ENCODE peak calls at places on chromosomes 1 and 21, in eight cellular contexts. One of them, this sample, is unnamed.
A peak's percentile ranks its signal among the peaks of the same experiment; 100 is the strongest.

GRCh38 chr1:97898948-97899347 is 21.9 kb downstream of the DPYD start:
- DNase-seq in uterus: no peak
- DNase-seq in IMR-90: peak; percentile 36
- DNase-seq in foreskin fibroblast: peak; percentile 26
- DNase-seq in cardiac fibroblast: peak; percentile 53
- DNase-seq in ovary: no peak
- DNase-seq in esophagus muscularis mucosa: no peak
- DNase-seq in RWPE1: no peak
- DNase-seq in this sample: no peak

GRCh38 chr21:42654179-42654912 is 925 bp downstream of the PDE9A start:
- DNase-seq in uterus: no peak
- DNase-seq in IMR-90: no peak
- DNase-seq in foreskin fibroblast: peak; percentile 43
- DNase-seq in cardiac fibroblast: no peak
- DNase-seq in ovary: no peak
- DNase-seq in esophagus muscularis mucosa: no peak
- DNase-seq in RWPE1: no peak
- DNase-seq in this sample: peak; percentile 26

GRCh38 chr1:58592521-58593134 is 15.6 kb upstream of the TACSTD2 start:
- DNase-seq in uterus: peak; percentile 75
- DNase-seq in IMR-90: peak; percentile 87
- DNase-seq in foreskin fibroblast: peak; percentile 97
- DNase-seq in cardiac fibroblast: peak; percentile 87
- DNase-seq in ovary: peak; percentile 42
- DNase-seq in esophagus muscularis mucosa: no peak
- DNase-seq in RWPE1: peak; percentile 98
- DNase-seq in this sample: peak; percentile 90

GRCh38 chr1:237864338-237865244 is 26.1 kb downstream of the ZP4 start:
- DNase-seq in uterus: no peak
- DNase-seq in IMR-90: no peak
- DNase-seq in foreskin fibroblast: no peak
- DNase-seq in cardiac fibroblast: peak; percentile 7
- DNase-seq in ovary: peak; percentile 33
- DNase-seq in esophagus muscularis mucosa: no peak
- DNase-seq in RWPE1: peak; percentile 38
- DNase-seq in this sample: peak; percentile 11

GRCh38 chr1:97780884-97781283 is 139.9 kb downstream of the DPYD start:
- DNase-seq in uterus: no peak
- DNase-seq in IMR-90: no peak
- DNase-seq in foreskin fibroblast: no peak
- DNase-seq in cardiac fibroblast: peak; percentile 18
- DNase-seq in ovary: no peak
- DNase-seq in esophagus muscularis mucosa: no peak
- DNase-seq in RWPE1: no peak
- DNase-seq in this sample: no peak

GRCh38 chr1:221949996-221950395 is 208.1 kb upstream of the DUSP10 start:
- DNase-seq in uterus: no peak
- DNase-seq in IMR-90: no peak
- DNase-seq in foreskin fibroblast: no peak
- DNase-seq in cardiac fibroblast: no peak
- DNase-seq in ovary: no peak
- DNase-seq in esophagus muscularis mucosa: no peak
- DNase-seq in RWPE1: no peak
- DNase-seq in this sample: no peak

GRCh38 chr1:171803461-171804022 is 22.1 kb downstream of the METTL13 start:
- DNase-seq in uterus: no peak
- DNase-seq in IMR-90: no peak
- DNase-seq in foreskin fibroblast: no peak
- DNase-seq in cardiac fibroblast: no peak
- DNase-seq in ovary: no peak
- DNase-seq in esophagus muscularis mucosa: no peak
- DNase-seq in RWPE1: no peak
- DNase-seq in this sample: no peak

GRCh38 chr1:183149273-183149672 is 36.8 kb upstream of the LAMC2 start:
- DNase-seq in uterus: no peak
- DNase-seq in IMR-90: no peak
- DNase-seq in foreskin fibroblast: no peak
- DNase-seq in cardiac fibroblast: no peak
- DNase-seq in ovary: no peak
- DNase-seq in esophagus muscularis mucosa: no peak
- DNase-seq in RWPE1: no peak
- DNase-seq in this sample: no peak

GRCh38 chr1:61246001-61246400 is 163.6 kb downstream of the NFIA start:
- DNase-seq in uterus: no peak
- DNase-seq in IMR-90: no peak
- DNase-seq in foreskin fibroblast: no peak
- DNase-seq in cardiac fibroblast: no peak
- DNase-seq in ovary: no peak
- DNase-seq in esophagus muscularis mucosa: no peak
- DNase-seq in RWPE1: no peak
- DNase-seq in this sample: no peak

GRCh38 chr1:223695014-223695413 is 17.3 kb upstream of the CAPN2 start:
- DNase-seq in uterus: no peak
- DNase-seq in IMR-90: no peak
- DNase-seq in foreskin fibroblast: no peak
- DNase-seq in cardiac fibroblast: no peak
- DNase-seq in ovary: no peak
- DNase-seq in esophagus muscularis mucosa: no peak
- DNase-seq in RWPE1: no peak
- DNase-seq in this sample: no peak

GRCh38 chr1:96934282-96934681 is 212.7 kb downstream of the PTBP2 start:
- DNase-seq in uterus: no peak
- DNase-seq in IMR-90: no peak
- DNase-seq in foreskin fibroblast: no peak
- DNase-seq in cardiac fibroblast: no peak
- DNase-seq in ovary: no peak
- DNase-seq in esophagus muscularis mucosa: no peak
- DNase-seq in RWPE1: no peak
- DNase-seq in this sample: no peak

GRCh38 chr1:209008586-209008985 is 574.9 kb upstream of the CAMK1G start:
- DNase-seq in uterus: no peak
- DNase-seq in IMR-90: no peak
- DNase-seq in foreskin fibroblast: no peak
- DNase-seq in cardiac fibroblast: no peak
- DNase-seq in ovary: no peak
- DNase-seq in esophagus muscularis mucosa: no peak
- DNase-seq in RWPE1: no peak
- DNase-seq in this sample: no peak

GRCh38 chr21:18722193-18722592 is 318.6 kb upstream of the TMPRSS15 start:
- DNase-seq in uterus: no peak
- DNase-seq in IMR-90: no peak
- DNase-seq in foreskin fibroblast: no peak
- DNase-seq in cardiac fibroblast: no peak
- DNase-seq in ovary: no peak
- DNase-seq in esophagus muscularis mucosa: no peak
- DNase-seq in RWPE1: no peak
- DNase-seq in this sample: no peak
- TF ChIP-seq CTCF in uterus: no peak
- TF ChIP-seq CTCF in IMR-90: no peak
- TF ChIP-seq CTCF in foreskin fibroblast: no peak
- TF ChIP-seq CTCF in cardiac fibroblast: no peak
- TF ChIP-seq CTCF in ovary: no peak
- TF ChIP-seq CTCF in esophagus muscularis mucosa: no peak
- TF ChIP-seq CTCF in RWPE1: no peak
- TF ChIP-seq CTCF in this sample: no peak

DNA sequence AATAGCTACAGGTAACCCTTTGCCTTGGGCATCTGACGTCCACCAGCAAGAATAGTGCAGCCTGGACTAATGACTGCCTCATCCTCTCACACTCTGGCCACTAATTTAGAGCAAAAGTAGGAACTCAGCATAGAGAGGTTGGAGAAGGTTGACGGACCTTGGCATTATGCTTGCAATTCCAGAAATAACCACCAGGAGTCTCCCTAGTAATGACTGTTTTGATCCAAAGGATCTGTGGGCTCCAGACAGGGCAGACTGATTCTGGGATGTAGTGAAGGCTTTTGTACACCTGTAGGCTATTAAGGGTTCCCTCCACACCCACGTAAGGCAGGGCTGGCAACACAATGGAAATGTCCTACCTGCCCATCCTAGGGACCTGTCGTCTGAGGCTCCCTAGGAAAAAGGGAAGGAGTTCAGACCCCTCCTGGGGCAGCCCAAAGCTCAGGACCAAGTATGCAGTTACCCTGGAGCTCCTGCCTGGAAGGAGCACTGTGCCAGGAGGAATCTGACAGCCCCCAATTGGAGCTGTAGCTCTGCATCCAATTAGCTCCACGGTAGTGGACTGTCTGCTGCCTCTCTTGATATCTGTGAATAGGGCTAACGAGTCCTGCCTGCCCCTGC is 91.0 kb upstream of the TMEM51 start:
- DNase-seq in uterus: no peak
- DNase-seq in IMR-90: no peak
- DNase-seq in foreskin fibroblast: no peak
- DNase-seq in cardiac fibroblast: peak; percentile 6
- DNase-seq in ovary: no peak
- DNase-seq in esophagus muscularis mucosa: no peak
- DNase-seq in RWPE1: no peak
- DNase-seq in this sample: no peak
- TF ChIP-seq CTCF in uterus: no peak
- TF ChIP-seq CTCF in IMR-90: peak; percentile 36
- TF ChIP-seq CTCF in foreskin fibroblast: peak; percentile 43
- TF ChIP-seq CTCF in cardiac fibroblast: peak; percentile 43
- TF ChIP-seq CTCF in ovary: no peak
- TF ChIP-seq CTCF in esophagus muscularis mucosa: no peak
- TF ChIP-seq CTCF in RWPE1: peak; percentile 9
- TF ChIP-seq CTCF in this sample: peak; percentile 53

GRCh38 chr1:7086106-7086505 is 300.9 kb downstream of the CAMTA1 start:
- DNase-seq in uterus: no peak
- DNase-seq in IMR-90: no peak
- DNase-seq in foreskin fibroblast: no peak
- DNase-seq in cardiac fibroblast: no peak
- DNase-seq in ovary: no peak
- DNase-seq in esophagus muscularis mucosa: no peak
- DNase-seq in RWPE1: no peak
- DNase-seq in this sample: no peak
- TF ChIP-seq CTCF in uterus: no peak
- TF ChIP-seq CTCF in IMR-90: no peak
- TF ChIP-seq CTCF in foreskin fibroblast: no peak
- TF ChIP-seq CTCF in cardiac fibroblast: no peak
- TF ChIP-seq CTCF in ovary: no peak
- TF ChIP-seq CTCF in esophagus muscularis mucosa: no peak
- TF ChIP-seq CTCF in RWPE1: no peak
- TF ChIP-seq CTCF in this sample: no peak

GRCh38 chr1:245718123-245718522 is 563.3 kb downstream of the KIF26B start:
- DNase-seq in uterus: no peak
- DNase-seq in IMR-90: no peak
- DNase-seq in foreskin fibroblast: no peak
- DNase-seq in cardiac fibroblast: no peak
- DNase-seq in ovary: no peak
- DNase-seq in esophagus muscularis mucosa: no peak
- DNase-seq in RWPE1: no peak
- DNase-seq in this sample: no peak
- TF ChIP-seq CTCF in uterus: no peak
- TF ChIP-seq CTCF in IMR-90: no peak
- TF ChIP-seq CTCF in foreskin fibroblast: no peak
- TF ChIP-seq CTCF in cardiac fibroblast: no peak
- TF ChIP-seq CTCF in ovary: no peak
- TF ChIP-seq CTCF in esophagus muscularis mucosa: no peak
- TF ChIP-seq CTCF in RWPE1: no peak
- TF ChIP-seq CTCF in this sample: no peak